ENCODE peak calls at places on chromosome 14, in nine cellular contexts. One of them, this sample, is unnamed.

GRCh38 chr14:97709552-97709951 is 912.4 kb downstream of the VRK1 start:
- DNase-seq in cerebellum: no peak
- DNase-seq in foreskin fibroblast: no peak
- DNase-seq in activated CD8-positive, alpha-beta T cell treated with anti-CD3 and anti-CD28 coated beads, Interleukin-2, amount 10 ng/mL, durations not matched to agents 7 days and 5 days: peak
- DNase-seq in NCI-H748 treated with DMSO at 0.1 percent for 48 hours: no peak
- DNase-seq in ELF-1: no peak
- DNase-seq in GM04504: no peak
- DNase-seq in SK-N-SH: no peak
- DNase-seq in pulmonary artery endothelial cell: no peak
- DNase-seq in this sample: peak

GRCh38 chr14:73935666-73936065 is 14.2 kb downstream of the FAM161B start:
- DNase-seq in GM04504: no peak
- DNase-seq in ELF-1: no peak
- DNase-seq in pulmonary artery endothelial cell: no peak
- DNase-seq in foreskin fibroblast: peak
- DNase-seq in activated CD8-positive, alpha-beta T cell treated with anti-CD3 and anti-CD28 coated beads, Interleukin-2, amount 10 ng/mL, durations not matched to agents 7 days and 5 days: no peak
- DNase-seq in SK-N-SH: peak
- DNase-seq in NCI-H748 treated with DMSO at 0.1 percent for 48 hours: no peak
- DNase-seq in cerebellum: no peak
- DNase-seq in this sample: no peak

GRCh38 chr14:36442824-36443241 is 77.2 kb downstream of the NKX2-1 start:
- DNase-seq in GM04504: no peak
- DNase-seq in SK-N-SH: no peak
- DNase-seq in pulmonary artery endothelial cell: no peak
- DNase-seq in NCI-H748 treated with DMSO at 0.1 percent for 48 hours: peak
- DNase-seq in cerebellum: no peak
- DNase-seq in foreskin fibroblast: no peak
- DNase-seq in ELF-1: peak
- DNase-seq in activated CD8-positive, alpha-beta T cell treated with anti-CD3 and anti-CD28 coated beads, Interleukin-2, amount 10 ng/mL, durations not matched to agents 7 days and 5 days: no peak
- DNase-seq in this sample: no peak

GRCh38 chr14:103905861-103906456 is 22.3 kb upstream of the TDRD9 start:
- DNase-seq in ELF-1: peak
- DNase-seq in activated CD8-positive, alpha-beta T cell treated with anti-CD3 and anti-CD28 coated beads, Interleukin-2, amount 10 ng/mL, durations not matched to agents 7 days and 5 days: peak
- DNase-seq in pulmonary artery endothelial cell: no peak
- DNase-seq in cerebellum: no peak
- DNase-seq in NCI-H748 treated with DMSO at 0.1 percent for 48 hours: no peak
- DNase-seq in SK-N-SH: peak
- DNase-seq in foreskin fibroblast: no peak
- DNase-seq in GM04504: no peak
- DNase-seq in this sample: peak

GRCh38 chr14:93959239-93960107 is 16.9 kb downstream of the ASB2 start:
- DNase-seq in foreskin fibroblast: peak
- DNase-seq in pulmonary artery endothelial cell: peak
- DNase-seq in activated CD8-positive, alpha-beta T cell treated with anti-CD3 and anti-CD28 coated beads, Interleukin-2, amount 10 ng/mL, durations not matched to agents 7 days and 5 days: peak
- DNase-seq in SK-N-SH: no peak
- DNase-seq in GM04504: peak
- DNase-seq in NCI-H748 treated with DMSO at 0.1 percent for 48 hours: no peak
- DNase-seq in cerebellum: no peak
- DNase-seq in ELF-1: peak
- DNase-seq in this sample: peak

GRCh38 chr14:38405851-38406630 is 150.1 kb upstream of the CLEC14A start:
- DNase-seq in pulmonary artery endothelial cell: no peak
- DNase-seq in ELF-1: peak
- DNase-seq in cerebellum: no peak
- DNase-seq in GM04504: peak
- DNase-seq in foreskin fibroblast: peak
- DNase-seq in NCI-H748 treated with DMSO at 0.1 percent for 48 hours: peak
- DNase-seq in SK-N-SH: no peak
- DNase-seq in activated CD8-positive, alpha-beta T cell treated with anti-CD3 and anti-CD28 coated beads, Interleukin-2, amount 10 ng/mL, durations not matched to agents 7 days and 5 days: no peak
- DNase-seq in this sample: no peak

GRCh38 chr14:71698698-71699097 is 233.5 kb upstream of the RGS6 start:
- DNase-seq in pulmonary artery endothelial cell: no peak
- DNase-seq in activated CD8-positive, alpha-beta T cell treated with anti-CD3 and anti-CD28 coated beads, Interleukin-2, amount 10 ng/mL, durations not matched to agents 7 days and 5 days: no peak
- DNase-seq in GM04504: no peak
- DNase-seq in ELF-1: no peak
- DNase-seq in foreskin fibroblast: no peak
- DNase-seq in NCI-H748 treated with DMSO at 0.1 percent for 48 hours: no peak
- DNase-seq in cerebellum: no peak
- DNase-seq in SK-N-SH: no peak
- DNase-seq in this sample: no peak

GRCh38 chr14:50524071-50524470 is 8.3 kb downstream of the MAP4K5 start:
- DNase-seq in ELF-1: no peak
- DNase-seq in activated CD8-positive, alpha-beta T cell treated with anti-CD3 and anti-CD28 coated beads, Interleukin-2, amount 10 ng/mL, durations not matched to agents 7 days and 5 days: no peak
- DNase-seq in SK-N-SH: no peak
- DNase-seq in foreskin fibroblast: no peak
- DNase-seq in GM04504: no peak
- DNase-seq in pulmonary artery endothelial cell: no peak
- DNase-seq in cerebellum: no peak
- DNase-seq in NCI-H748 treated with DMSO at 0.1 percent for 48 hours: no peak
- DNase-seq in this sample: no peak